ENCODE peak calls at places on chromosomes 11 and 22, in five cellular contexts. F is K562, E is GM23338, V is H1, O is GM12878. D is an unnamed sample.

GRCh38 chr11:63012450-63013238 is 3.0 kb downstream of the SLC22A8 start:
- DNase-seq in O (no peak), E (no peak), F (no peak), V (no peak), D (peak)

GRCh38 chr22:46578824-46579561 is 41.2 kb upstream of the GRAMD4 start:
- DNase-seq in F (no peak), E (no peak), O (no peak), V (no peak), D (peak)

GRCh38 chr11:97943493-97943892 is 1077.3 kb upstream of the CNTN5 start:
- DNase-seq in O (no peak), E (peak), V (no peak), F (no peak), D (no peak)

GRCh38 chr22:27754247-27754887 is 47.2 kb downstream of the MN1 start:
- DNase-seq in V (no peak), F (no peak), O (no peak), E (no peak), D (no peak)

GRCh38 chr11:65911682-65912568 is 6.9 kb downstream of the C11orf68 start:
- DNase-seq in F (peak), V (no peak), E (peak), O (no peak), D (no peak)

GRCh38 chr22:18000441-18001039 is 23.8 kb downstream of the MICAL3 start:
- DNase-seq in V (no peak), F (no peak), E (peak), O (no peak), D (no peak)

GRCh38 chr11:128903248-128904041 is 12.3 kb downstream of the KCNJ5 start:
- DNase-seq in V (no peak), O (no peak), F (no peak), E (peak), D (no peak)

GRCh38 chr11:72641900-72642814 is 32.1 kb downstream of the PDE2A start:
- DNase-seq in O (no peak), E (peak), V (no peak), F (peak), D (no peak)

GRCh38 chr11:1299621-1300020 is 9.8 kb downstream of the TOLLIP start:
- DNase-seq in F (no peak), V (no peak), O (no peak), E (peak), D (no peak)

GRCh38 chr22:30160926-30161546 is 80.8 kb downstream of the HORMAD2 start:
- DNase-seq in V (no peak), F (no peak), E (no peak), O (no peak), D (no peak)

DNA sequence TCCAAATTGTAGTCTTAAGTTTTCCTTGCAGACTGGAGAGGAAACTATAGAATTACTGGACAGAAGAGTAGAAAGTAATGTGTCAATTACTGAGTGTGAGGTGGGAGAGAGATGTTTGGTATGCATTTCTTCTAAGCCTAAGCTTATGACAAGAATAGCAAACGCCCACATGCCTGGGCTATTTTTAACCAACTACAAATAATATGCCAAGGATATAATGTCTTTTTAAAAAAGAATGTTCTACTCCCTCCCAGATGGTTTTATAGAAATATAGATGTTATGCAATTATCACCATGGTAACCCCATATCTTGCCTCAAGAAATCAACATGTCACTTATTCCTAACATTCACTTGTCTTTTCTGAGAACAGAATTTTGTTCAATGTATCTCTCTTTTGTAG is 996.7 kb upstream of the CHORDC1 start:
- DNase-seq in E (no peak), F (no peak), V (no peak), O (no peak), D (no peak)
- H3K4me2 ChIP-seq in E (no peak), F (no peak), V (no peak), O (no peak), D (no peak)

GRCh38 chr11:67387518-67387917 is 4.3 kb upstream of the RAD9A start:
- DNase-seq in V (no peak), F (no peak), E (no peak), O (no peak), D (no peak)
- TF ChIP-seq CREB1 in V (no peak), F (no peak), E (no peak), O (no peak), D (no peak)

GRCh38 chr11:115085461-115086220 is 407.3 kb downstream of the NXPE2 start:
- DNase-seq in E (no peak), V (no peak), O (no peak), F (no peak), D (no peak)
- H3K4me2 ChIP-seq in E (no peak), V (no peak), O (no peak), F (no peak), D (no peak)

DNA sequence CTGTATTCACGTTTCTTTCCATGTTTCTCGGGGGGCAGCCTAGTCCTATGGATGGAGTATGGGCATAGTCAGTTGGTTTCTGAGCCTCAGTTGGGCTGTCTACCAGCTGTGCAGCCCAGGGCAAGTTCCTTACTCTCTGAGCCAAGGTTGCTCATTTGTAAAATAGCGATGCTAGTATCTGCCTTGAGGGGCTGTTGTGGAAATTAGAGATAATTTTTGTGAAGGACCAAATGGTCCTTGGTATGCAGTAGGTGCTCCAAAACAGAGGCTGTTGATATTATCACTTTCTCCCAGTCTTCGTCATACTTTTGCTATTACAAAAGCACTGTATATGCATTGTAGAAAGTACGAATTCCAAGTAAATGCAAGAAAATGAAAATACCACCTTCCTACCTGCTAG is 82.7 kb upstream of the MYOD1 start:
- DNase-seq in F (no peak), O (no peak), E (no peak), V (no peak), D (no peak)
- TF ChIP-seq CREB1 in F (no peak), O (no peak), E (no peak), V (no peak), D (no peak)

DNA sequence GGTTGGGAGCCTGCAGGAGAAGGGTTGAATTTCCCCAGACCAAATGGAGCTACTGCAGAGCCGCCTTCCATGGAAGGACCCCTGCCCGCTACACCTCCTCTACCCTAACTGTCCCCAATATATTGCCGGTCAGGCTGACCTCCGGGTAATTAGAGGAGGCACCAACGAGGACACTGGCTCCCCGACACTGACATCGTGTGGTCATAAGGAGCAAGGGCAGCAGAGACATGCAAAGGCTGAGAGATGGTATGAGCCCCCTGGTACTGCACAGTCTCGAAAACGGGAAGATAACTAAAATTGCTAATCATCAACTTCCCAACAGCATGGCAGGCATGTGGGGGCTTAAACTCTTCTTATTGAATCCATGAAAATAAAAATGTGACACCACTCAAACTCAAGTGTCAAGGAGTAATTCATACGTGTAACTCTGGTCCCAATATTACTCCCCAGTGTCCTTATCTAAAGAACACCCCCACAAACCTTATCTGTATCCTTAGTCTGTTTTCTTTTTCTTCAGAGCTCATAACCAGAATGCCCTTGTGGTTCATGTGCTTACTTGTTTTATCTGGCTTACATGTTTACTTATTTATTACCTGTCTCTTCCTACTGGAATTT is 4.4 kb downstream of the CAVIN3 start:
- DNase-seq in O (no peak), E (peak), V (no peak), F (peak), D (peak)
- H3K4me2 ChIP-seq in O (no peak), E (no peak), V (no peak), F (no peak), D (no peak)